ENCODE peak calls at places on chromosomes 11 and 22, in nine cellular contexts. P is adrenal gland; I is activated CD8-positive, alpha-beta memory T cell treated with anti-CD3 and anti-CD28 coated beads for 1 hour; X is bronchial epithelial cell; O is stomach; Q is GM23248; F is cardiac muscle cell; B is kidney; J is neural progenitor cell. T is an unnamed sample.

GRCh38 chr22:24338701-24339451 is 68.2 kb downstream of the SPECC1L start:
- DNase-seq in I (no peak), F (no peak), O (no peak), X (no peak), P (peak; percentile 69), Q (peak; percentile 70), J (peak; percentile 30), B (no peak), T (no peak)

GRCh38 chr11:6703247-6704063 is 20.3 kb upstream of the MRPL17 start:
- DNase-seq in Q (peak; percentile 88), I (no peak), J (peak; percentile 67), B (no peak), F (peak; percentile 86), P (peak; percentile 79), X (peak; percentile 74), O (peak; percentile 42), T (peak; percentile 29)

GRCh38 chr11:16776716-16777115 is 38.3 kb downstream of the C11orf58 start:
- DNase-seq in O (peak; percentile 18), F (peak; percentile 84), B (no peak), X (no peak), I (no peak), P (no peak), Q (peak; percentile 18), J (no peak), T (no peak)

GRCh38 chr11:79122759-79123158 is 318.1 kb downstream of the TENM4 start:
- DNase-seq in F (no peak), B (no peak), P (no peak), Q (no peak), X (no peak), O (no peak), J (no peak), I (no peak), T (no peak)

GRCh38 chr11:45590743-45591142 is 74.7 kb downstream of the CHST1 start:
- DNase-seq in X (no peak), I (no peak), P (no peak), J (no peak), B (no peak), F (peak; percentile 58), O (no peak), Q (peak; percentile 3), T (no peak)

GRCh38 chr22:37043828-37044538 is 7.6 kb upstream of the KCTD17 start:
- DNase-seq in F (peak; percentile 66), P (peak; percentile 83), J (peak; percentile 55), Q (peak; percentile 31), I (no peak), X (peak; percentile 58), B (peak; percentile 85), O (peak; percentile 88), T (peak; percentile 91)

GRCh38 chr11:69832561-69833413 is 13.6 kb upstream of the FGF3 start:
- DNase-seq in Q (no peak), O (no peak), I (no peak), P (peak; percentile 46), B (no peak), F (no peak), X (no peak), J (peak; percentile 71), T (no peak)

GRCh38 chr11:128632151-128632791 is 44.9 kb upstream of the ETS1 start:
- DNase-seq in P (no peak), X (peak; percentile 35), O (no peak), J (peak; percentile 80), B (no peak), Q (peak; percentile 78), F (peak; percentile 75), I (no peak), T (no peak)

GRCh38 chr22:22431271-22432220 is 77.0 kb downstream of the ZNF280B start:
- DNase-seq in X (peak; percentile 18), I (peak; percentile 39), J (peak; percentile 75), O (peak; percentile 60), B (no peak), P (peak; percentile 82), Q (peak; percentile 67), F (peak; percentile 65), T (no peak)

GRCh38 chr11:128603752-128604472 is 16.6 kb upstream of the ETS1 start:
- DNase-seq in Q (no peak), O (no peak), X (no peak), F (peak; percentile 50), I (no peak), P (no peak), J (no peak), B (no peak), T (no peak)

GRCh38 chr11:6911378-6911777 is 9.4 kb upstream of the OR2D3 start:
- DNase-seq in B (no peak), I (no peak), Q (no peak), O (no peak), J (no peak), X (no peak), F (no peak), P (no peak), T (no peak)

GRCh38 chr11:61161190-61162091 is at the start of gene VPS37C:
- DNase-seq in J (peak; percentile 95), B (peak; percentile 97), Q (peak; percentile 94), I (peak; percentile 92), P (peak; percentile 92), O (peak; percentile 92), F (peak; percentile 91), X (peak; percentile 56), T (peak; percentile 92)

T was measured in mucosa of descending colon.